ENCODE peak calls at places on chromosomes 7 and 10, in six cellular contexts. One of them, this sample, is unnamed.

GRCh38 chr10:5551531-5552375 is 27.0 kb downstream of the CALML3 start:
- DNase-seq in stimulated activated CD4-positive, alpha-beta T cell treated with anti-CD3 and anti-CD28 coated beads, Interleukin-2, amount 100 ng/mL, for 48 hours: peak
- DNase-seq in T-helper 1 cell: no peak
- DNase-seq in cardiac fibroblast: no peak
- DNase-seq in GF-D8: no peak
- DNase-seq in NCI-H2029 treated with DMSO at 0.1 percent for 48 hours: no peak
- DNase-seq in this sample: no peak

GRCh38 chr10:4194231-4194630 is 409.2 kb upstream of the KLF6 start:
- DNase-seq in stimulated activated CD4-positive, alpha-beta T cell treated with anti-CD3 and anti-CD28 coated beads, Interleukin-2, amount 100 ng/mL, for 48 hours: no peak
- DNase-seq in T-helper 1 cell: no peak
- DNase-seq in cardiac fibroblast: peak
- DNase-seq in GF-D8: no peak
- DNase-seq in NCI-H2029 treated with DMSO at 0.1 percent for 48 hours: no peak
- DNase-seq in this sample: no peak

GRCh38 chr7:35334511-35334910 is 80.6 kb upstream of the TBX20 start:
- DNase-seq in stimulated activated CD4-positive, alpha-beta T cell treated with anti-CD3 and anti-CD28 coated beads, Interleukin-2, amount 100 ng/mL, for 48 hours: no peak
- DNase-seq in T-helper 1 cell: no peak
- DNase-seq in cardiac fibroblast: peak
- DNase-seq in GF-D8: no peak
- DNase-seq in NCI-H2029 treated with DMSO at 0.1 percent for 48 hours: no peak
- DNase-seq in this sample: no peak

GRCh38 chr10:116880716-116881440 is 31.6 kb downstream of the ENO4 start:
- DNase-seq in stimulated activated CD4-positive, alpha-beta T cell treated with anti-CD3 and anti-CD28 coated beads, Interleukin-2, amount 100 ng/mL, for 48 hours: no peak
- DNase-seq in T-helper 1 cell: no peak
- DNase-seq in cardiac fibroblast: peak
- DNase-seq in GF-D8: no peak
- DNase-seq in NCI-H2029 treated with DMSO at 0.1 percent for 48 hours: no peak
- DNase-seq in this sample: no peak

GRCh38 chr10:88986549-88987242 is 3.9 kb upstream of the FAS start:
- DNase-seq in stimulated activated CD4-positive, alpha-beta T cell treated with anti-CD3 and anti-CD28 coated beads, Interleukin-2, amount 100 ng/mL, for 48 hours: no peak
- DNase-seq in T-helper 1 cell: no peak
- DNase-seq in cardiac fibroblast: peak
- DNase-seq in GF-D8: no peak
- DNase-seq in NCI-H2029 treated with DMSO at 0.1 percent for 48 hours: no peak
- DNase-seq in this sample: peak

GRCh38 chr10:97127960-97128850 is 57.6 kb downstream of the SLIT1 start:
- DNase-seq in stimulated activated CD4-positive, alpha-beta T cell treated with anti-CD3 and anti-CD28 coated beads, Interleukin-2, amount 100 ng/mL, for 48 hours: no peak
- DNase-seq in T-helper 1 cell: no peak
- DNase-seq in cardiac fibroblast: peak
- DNase-seq in GF-D8: no peak
- DNase-seq in NCI-H2029 treated with DMSO at 0.1 percent for 48 hours: no peak
- DNase-seq in this sample: no peak

GRCh38 chr10:115854740-115855435 is 418.1 kb downstream of the GFRA1 start:
- DNase-seq in stimulated activated CD4-positive, alpha-beta T cell treated with anti-CD3 and anti-CD28 coated beads, Interleukin-2, amount 100 ng/mL, for 48 hours: no peak
- DNase-seq in T-helper 1 cell: no peak
- DNase-seq in cardiac fibroblast: peak
- DNase-seq in GF-D8: no peak
- DNase-seq in NCI-H2029 treated with DMSO at 0.1 percent for 48 hours: no peak
- DNase-seq in this sample: no peak

GRCh38 chr7:138872576-138872975 is 74.6 kb upstream of the ATP6V0A4 start:
- DNase-seq in stimulated activated CD4-positive, alpha-beta T cell treated with anti-CD3 and anti-CD28 coated beads, Interleukin-2, amount 100 ng/mL, for 48 hours: no peak
- DNase-seq in T-helper 1 cell: no peak
- DNase-seq in cardiac fibroblast: no peak
- DNase-seq in GF-D8: no peak
- DNase-seq in NCI-H2029 treated with DMSO at 0.1 percent for 48 hours: no peak
- DNase-seq in this sample: no peak

GRCh38 chr7:68321076-68321639 is 1277.1 kb upstream of the AUTS2 start:
- DNase-seq in stimulated activated CD4-positive, alpha-beta T cell treated with anti-CD3 and anti-CD28 coated beads, Interleukin-2, amount 100 ng/mL, for 48 hours: no peak
- DNase-seq in T-helper 1 cell: no peak
- DNase-seq in cardiac fibroblast: no peak
- DNase-seq in GF-D8: no peak
- DNase-seq in NCI-H2029 treated with DMSO at 0.1 percent for 48 hours: peak
- DNase-seq in this sample: peak

GRCh38 chr7:1638113-1638726 is 31.9 kb upstream of the ELFN1 start:
- DNase-seq in stimulated activated CD4-positive, alpha-beta T cell treated with anti-CD3 and anti-CD28 coated beads, Interleukin-2, amount 100 ng/mL, for 48 hours: no peak
- DNase-seq in T-helper 1 cell: no peak
- DNase-seq in cardiac fibroblast: no peak
- DNase-seq in GF-D8: no peak
- DNase-seq in NCI-H2029 treated with DMSO at 0.1 percent for 48 hours: no peak
- DNase-seq in this sample: no peak

GRCh38 chr7:128838981-128839731 is 8.9 kb downstream of the FLNC start:
- DNase-seq in stimulated activated CD4-positive, alpha-beta T cell treated with anti-CD3 and anti-CD28 coated beads, Interleukin-2, amount 100 ng/mL, for 48 hours: no peak
- DNase-seq in T-helper 1 cell: no peak
- DNase-seq in cardiac fibroblast: no peak
- DNase-seq in GF-D8: no peak
- DNase-seq in NCI-H2029 treated with DMSO at 0.1 percent for 48 hours: no peak
- DNase-seq in this sample: no peak

GRCh38 chr10:99982728-99983127 is 27.0 kb downstream of the DNMBP start:
- DNase-seq in stimulated activated CD4-positive, alpha-beta T cell treated with anti-CD3 and anti-CD28 coated beads, Interleukin-2, amount 100 ng/mL, for 48 hours: no peak
- DNase-seq in T-helper 1 cell: no peak
- DNase-seq in cardiac fibroblast: no peak
- DNase-seq in GF-D8: no peak
- DNase-seq in NCI-H2029 treated with DMSO at 0.1 percent for 48 hours: no peak
- DNase-seq in this sample: no peak

This sample was measured in thyroid gland.